ENCODE peak calls at places on chromosomes 3 and 15, in five cellular contexts. One of them, this sample, is unnamed.

GRCh38 chr3:94076055-94076454 is 13.2 kb downstream of the NSUN3 start:
- DNase-seq in OCI-LY7: no peak
- DNase-seq in endothelial cell of umbilical vein: no peak
- DNase-seq in nephron progenitor cell: no peak
- DNase-seq in AG10803: peak
- DNase-seq in this sample: no peak

GRCh38 chr3:142844339-142844977 is 44.4 kb downstream of the PCOLCE2 start:
- DNase-seq in AG10803: peak
- DNase-seq in nephron progenitor cell: no peak
- DNase-seq in endothelial cell of umbilical vein: peak
- DNase-seq in OCI-LY7: peak
- DNase-seq in this sample: no peak

GRCh38 chr3:126934149-126934548 is 48.8 kb upstream of the PLXNA1 start:
- DNase-seq in OCI-LY7: no peak
- DNase-seq in nephron progenitor cell: peak
- DNase-seq in endothelial cell of umbilical vein: no peak
- DNase-seq in AG10803: no peak
- DNase-seq in this sample: no peak

GRCh38 chr3:187230011-187230410 is 32.7 kb downstream of the RTP1 start:
- DNase-seq in AG10803: peak
- DNase-seq in OCI-LY7: no peak
- DNase-seq in endothelial cell of umbilical vein: no peak
- DNase-seq in nephron progenitor cell: no peak
- DNase-seq in this sample: no peak

GRCh38 chr3:53819163-53819868 is 26.9 kb downstream of the CHDH start:
- DNase-seq in OCI-LY7: no peak
- DNase-seq in nephron progenitor cell: no peak
- DNase-seq in endothelial cell of umbilical vein: no peak
- DNase-seq in AG10803: no peak
- DNase-seq in this sample: no peak

GRCh38 chr3:128701342-128702212 is 24.4 kb upstream of the RAB7A start:
- DNase-seq in nephron progenitor cell: no peak
- DNase-seq in OCI-LY7: no peak
- DNase-seq in endothelial cell of umbilical vein: peak
- DNase-seq in AG10803: no peak
- DNase-seq in this sample: no peak

GRCh38 chr15:39887832-39888231 is 32.2 kb downstream of the GPR176 start:
- DNase-seq in endothelial cell of umbilical vein: peak
- DNase-seq in nephron progenitor cell: no peak
- DNase-seq in AG10803: peak
- DNase-seq in OCI-LY7: peak
- DNase-seq in this sample: no peak

GRCh38 chr15:85462029-85462428 is 81.6 kb downstream of the AKAP13 start:
- DNase-seq in nephron progenitor cell: no peak
- DNase-seq in OCI-LY7: no peak
- DNase-seq in AG10803: no peak
- DNase-seq in endothelial cell of umbilical vein: no peak
- DNase-seq in this sample: no peak

GRCh38 chr3:72384602-72385001 is 463.6 kb downstream of the SHQ1 start:
- DNase-seq in endothelial cell of umbilical vein: no peak
- DNase-seq in nephron progenitor cell: no peak
- DNase-seq in OCI-LY7: no peak
- DNase-seq in AG10803: no peak
- DNase-seq in this sample: no peak

GRCh38 chr3:126718506-126719445 is 14.7 kb downstream of the CHCHD6 start:
- DNase-seq in AG10803: no peak
- DNase-seq in OCI-LY7: no peak
- DNase-seq in nephron progenitor cell: no peak
- DNase-seq in endothelial cell of umbilical vein: no peak
- DNase-seq in this sample: no peak

GRCh38 chr3:75254685-75255084 is 409.4 kb upstream of the FRG2C start:
- DNase-seq in nephron progenitor cell: no peak
- DNase-seq in OCI-LY7: no peak
- DNase-seq in AG10803: no peak
- DNase-seq in endothelial cell of umbilical vein: no peak
- DNase-seq in this sample: no peak

GRCh38 chr15:46618984-46619383 is 984.2 kb downstream of the SQOR start:
- DNase-seq in endothelial cell of umbilical vein: no peak
- DNase-seq in AG10803: no peak
- DNase-seq in OCI-LY7: no peak
- DNase-seq in nephron progenitor cell: no peak
- DNase-seq in this sample: no peak

GRCh38 chr3:190261740-190262139 is 60.5 kb downstream of the CLDN1 start:
- DNase-seq in endothelial cell of umbilical vein: no peak
- DNase-seq in OCI-LY7: no peak
- DNase-seq in AG10803: no peak
- DNase-seq in nephron progenitor cell: no peak
- DNase-seq in this sample: no peak

GRCh38 chr3:171122212-171122611 is 95.7 kb upstream of the SLC2A2 start:
- DNase-seq in nephron progenitor cell: no peak
- DNase-seq in endothelial cell of umbilical vein: peak
- DNase-seq in OCI-LY7: no peak
- DNase-seq in AG10803: no peak
- DNase-seq in this sample: no peak

GRCh38 chr15:47718474-47719440 is 1.5 kb downstream of the SEMA6D start:
- DNase-seq in AG10803: no peak
- DNase-seq in nephron progenitor cell: peak
- DNase-seq in endothelial cell of umbilical vein: peak
- DNase-seq in OCI-LY7: no peak
- DNase-seq in this sample: peak

GRCh38 chr15:63874616-63875015 is 40.9 kb upstream of the HERC1 start:
- DNase-seq in endothelial cell of umbilical vein: no peak
- DNase-seq in nephron progenitor cell: no peak
- DNase-seq in OCI-LY7: no peak
- DNase-seq in AG10803: no peak
- DNase-seq in this sample: no peak

GRCh38 chr3:177358968-177359600 is 161.8 kb upstream of the TBL1XR1 start:
- DNase-seq in AG10803: no peak
- DNase-seq in OCI-LY7: peak
- DNase-seq in nephron progenitor cell: peak
- DNase-seq in endothelial cell of umbilical vein: peak
- DNase-seq in this sample: peak

GRCh38 chr15:98896802-98897732 is 110.5 kb downstream of the PGPEP1L start:
- DNase-seq in endothelial cell of umbilical vein: peak
- DNase-seq in OCI-LY7: no peak
- DNase-seq in nephron progenitor cell: no peak
- DNase-seq in AG10803: peak
- DNase-seq in this sample: no peak

GRCh38 chr3:134879991-134880390 is 84.9 kb downstream of the EPHB1 start:
- DNase-seq in OCI-LY7: no peak
- DNase-seq in endothelial cell of umbilical vein: no peak
- DNase-seq in nephron progenitor cell: no peak
- DNase-seq in AG10803: no peak
- DNase-seq in this sample: no peak

GRCh38 chr3:45020534-45020933 is 5.6 kb upstream of the CLEC3B start:
- DNase-seq in endothelial cell of umbilical vein: no peak
- DNase-seq in nephron progenitor cell: no peak
- DNase-seq in OCI-LY7: no peak
- DNase-seq in AG10803: no peak
- DNase-seq in this sample: no peak

GRCh38 chr3:37992271-37993066 is 1.9 kb downstream of the VILL start:
- DNase-seq in nephron progenitor cell: no peak
- DNase-seq in OCI-LY7: no peak
- DNase-seq in AG10803: no peak
- DNase-seq in endothelial cell of umbilical vein: no peak
- DNase-seq in this sample: no peak

GRCh38 chr3:192514081-192514753 is 213.1 kb downstream of the FGF12 start:
- DNase-seq in nephron progenitor cell: peak
- DNase-seq in endothelial cell of umbilical vein: peak
- DNase-seq in AG10803: no peak
- DNase-seq in OCI-LY7: no peak
- DNase-seq in this sample: peak

GRCh38 chr3:58202917-58203360 is 7.8 kb downstream of the DNASE1L3 start:
- DNase-seq in OCI-LY7: peak
- DNase-seq in endothelial cell of umbilical vein: no peak
- DNase-seq in nephron progenitor cell: no peak
- DNase-seq in AG10803: no peak
- DNase-seq in this sample: peak

GRCh38 chr3:20154078-20154477 is 31.9 kb downstream of the SGO1 start:
- DNase-seq in AG10803: no peak
- DNase-seq in OCI-LY7: no peak
- DNase-seq in nephron progenitor cell: no peak
- DNase-seq in endothelial cell of umbilical vein: no peak
- DNase-seq in this sample: no peak

GRCh38 chr3:20160230-20160629 is 25.8 kb downstream of the SGO1 start:
- DNase-seq in OCI-LY7: no peak
- DNase-seq in AG10803: no peak
- DNase-seq in nephron progenitor cell: no peak
- DNase-seq in endothelial cell of umbilical vein: no peak
- DNase-seq in this sample: no peak

DNA sequence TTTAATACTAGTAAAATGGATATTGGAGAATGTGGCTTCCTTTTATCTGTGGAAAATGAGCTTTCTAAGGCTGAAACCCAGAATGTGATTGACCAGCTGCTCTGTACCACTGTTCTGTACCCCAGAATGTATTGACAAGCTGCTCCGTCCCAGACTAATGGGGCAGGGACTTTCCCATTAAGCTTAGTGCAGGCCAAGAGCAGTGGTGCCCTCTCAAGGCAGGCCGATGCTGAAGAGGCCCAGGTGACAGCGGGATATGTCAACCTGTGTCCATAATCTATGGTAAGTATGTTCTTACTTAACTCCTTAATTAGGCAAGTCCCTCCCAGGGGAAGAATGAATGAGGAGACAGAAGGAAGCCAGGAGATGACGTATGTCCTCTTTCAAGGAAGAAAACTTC is 31.1 kb downstream of the SGO1 start:
- DNase-seq in nephron progenitor cell: no peak
- DNase-seq in AG10803: no peak
- DNase-seq in OCI-LY7: no peak
- DNase-seq in endothelial cell of umbilical vein: no peak
- DNase-seq in this sample: peak
- TF ChIP-seq CTCF in nephron progenitor cell: no peak
- TF ChIP-seq CTCF in AG10803: no peak
- TF ChIP-seq CTCF in OCI-LY7: no peak
- TF ChIP-seq CTCF in endothelial cell of umbilical vein: no peak
- TF ChIP-seq CTCF in this sample: peak

DNA sequence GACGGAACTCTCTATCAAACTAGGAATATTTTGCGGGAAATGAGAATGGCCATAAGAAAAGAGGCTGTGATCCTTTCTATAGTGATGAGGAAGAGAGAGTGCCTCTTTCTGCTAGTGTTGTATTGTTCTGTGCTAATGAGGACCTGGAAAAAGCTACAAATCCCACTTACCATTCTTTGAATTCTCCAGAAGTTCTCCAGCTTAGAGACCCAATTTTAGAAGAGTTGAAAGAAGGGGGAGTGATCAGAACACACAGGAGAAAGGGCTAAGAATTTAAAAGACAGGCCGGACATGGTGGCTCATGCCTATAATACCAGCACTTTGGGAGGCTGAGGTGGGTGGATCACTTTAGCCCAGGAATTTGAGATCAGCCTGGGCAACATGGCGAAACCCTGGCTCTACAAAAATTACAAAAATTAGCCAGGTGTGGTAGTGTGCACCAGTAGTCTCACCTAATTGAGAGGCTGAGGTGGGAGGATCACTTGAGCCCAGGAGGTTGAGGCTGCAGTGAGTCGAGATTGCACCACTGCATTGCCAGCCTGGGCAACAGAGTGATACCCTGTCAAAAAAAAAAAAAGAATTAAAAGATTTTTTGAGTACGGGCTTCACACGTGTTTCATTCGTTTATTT is 126.9 kb downstream of the IQCH start:
- DNase-seq in AG10803: no peak
- DNase-seq in endothelial cell of umbilical vein: no peak
- DNase-seq in nephron progenitor cell: no peak
- DNase-seq in OCI-LY7: no peak
- DNase-seq in this sample: no peak
- TF ChIP-seq CTCF in AG10803: no peak
- TF ChIP-seq CTCF in endothelial cell of umbilical vein: no peak
- TF ChIP-seq CTCF in nephron progenitor cell: no peak
- TF ChIP-seq CTCF in OCI-LY7: no peak
- TF ChIP-seq CTCF in this sample: no peak

GRCh38 chr15:41465822-41466421 is 27.8 kb upstream of the ITPKA start:
- DNase-seq in OCI-LY7: peak
- DNase-seq in endothelial cell of umbilical vein: peak
- DNase-seq in nephron progenitor cell: no peak
- DNase-seq in AG10803: peak
- DNase-seq in this sample: peak
- TF ChIP-seq CTCF in OCI-LY7: peak
- TF ChIP-seq CTCF in endothelial cell of umbilical vein: peak
- TF ChIP-seq CTCF in nephron progenitor cell: peak
- TF ChIP-seq CTCF in AG10803: peak
- TF ChIP-seq CTCF in this sample: peak

GRCh38 chr15:74983725-74984231 is 11.6 kb upstream of the SCAMP5 start:
- DNase-seq in endothelial cell of umbilical vein: no peak
- DNase-seq in nephron progenitor cell: no peak
- DNase-seq in AG10803: no peak
- DNase-seq in OCI-LY7: no peak
- DNase-seq in this sample: no peak

GRCh38 chr15:74992619-74993018 is 2.7 kb upstream of the SCAMP5 start:
- DNase-seq in nephron progenitor cell: no peak
- DNase-seq in OCI-LY7: no peak
- DNase-seq in endothelial cell of umbilical vein: no peak
- DNase-seq in AG10803: no peak
- DNase-seq in this sample: no peak

GRCh38 chr15:74989527-74989926 is 5.8 kb upstream of the SCAMP5 start:
- DNase-seq in OCI-LY7: no peak
- DNase-seq in AG10803: no peak
- DNase-seq in nephron progenitor cell: no peak
- DNase-seq in endothelial cell of umbilical vein: no peak
- DNase-seq in this sample: no peak

DNA sequence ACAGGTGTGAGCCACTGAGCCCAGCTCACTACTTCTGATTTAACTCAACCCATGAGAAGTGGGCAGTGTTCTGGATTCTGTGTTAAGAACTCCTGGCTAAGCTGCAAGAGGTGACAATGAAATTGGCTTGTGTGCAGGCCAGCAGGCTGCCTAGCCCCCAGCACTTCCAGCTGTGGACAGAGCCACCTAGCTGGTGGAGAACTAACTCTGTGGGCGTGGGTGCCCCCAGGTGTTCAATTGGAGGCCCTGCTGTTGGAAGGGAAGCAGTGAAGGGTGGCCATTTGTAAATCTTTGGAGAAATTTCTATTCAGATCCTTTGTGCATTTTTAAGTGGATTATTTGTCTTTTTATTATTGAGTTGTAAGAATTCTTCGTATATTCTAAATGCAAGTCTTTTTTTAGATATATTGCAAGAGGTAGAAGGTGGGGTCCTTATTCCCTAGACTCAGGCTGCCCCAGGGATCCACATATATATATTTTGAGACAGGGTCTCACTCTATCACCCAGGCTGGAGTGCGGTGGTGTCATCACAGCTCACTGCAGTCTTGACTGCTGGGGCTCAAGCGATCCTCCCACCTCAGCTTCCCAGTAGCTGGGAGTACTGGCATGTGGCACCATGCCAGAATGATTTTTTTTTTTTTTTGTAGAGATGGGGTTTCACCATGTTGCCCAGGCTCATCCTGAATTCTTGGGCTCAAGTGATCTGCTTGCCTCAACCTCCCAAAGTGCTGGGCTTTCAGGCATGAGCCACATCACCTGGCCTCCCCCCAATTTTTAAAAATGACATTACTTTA is 7.2 kb upstream of the SCAMP5 start:
- DNase-seq in OCI-LY7: peak
- DNase-seq in nephron progenitor cell: peak
- DNase-seq in AG10803: no peak
- DNase-seq in endothelial cell of umbilical vein: peak
- DNase-seq in this sample: peak
- TF ChIP-seq CTCF in OCI-LY7: peak
- TF ChIP-seq CTCF in nephron progenitor cell: peak
- TF ChIP-seq CTCF in AG10803: peak
- TF ChIP-seq CTCF in endothelial cell of umbilical vein: peak
- TF ChIP-seq CTCF in this sample: peak

This sample was measured in WERI-Rb-1.